ENCODE peak calls at places on chromosomes 12 and 14, in ten cellular contexts. Q is COR-L47, S is MCF 10A, V is keratinocyte, C is GM19239, I is NCI-H748 treated with DMSO at 0.1 percent for 48 hours, T is adipocyte, O is NCI-H2171 treated with DMSO at 0.1 percent for 48 hours, R is A549, F is colonic mucosa. U is an unnamed sample.

GRCh38 chr12:45388545-45388944 is 172.7 kb downstream of the ANO6 start:
- DNase-seq in Q (peak; percentile 29), S (peak; percentile 48), V (no peak), C (no peak), I (peak; percentile 14), T (peak; percentile 70), O (no peak), R (peak; percentile 54), F (peak; percentile 26), U (peak; percentile 79)

GRCh38 chr12:56840922-56841321 is 77.8 kb downstream of the HSD17B6 start:
- DNase-seq in Q (no peak), S (no peak), V (no peak), C (no peak), I (no peak), T (no peak), O (peak; percentile 29), R (no peak), F (no peak), U (peak; percentile 57)

GRCh38 chr14:54803396-54803795 is 99.2 kb downstream of the GCH1 start:
- DNase-seq in Q (no peak), S (no peak), V (no peak), C (no peak), I (no peak), T (no peak), O (no peak), R (no peak), F (no peak), U (no peak)

GRCh38 chr12:65450610-65451009 is 172.1 kb downstream of the MSRB3 start:
- DNase-seq in Q (no peak), S (no peak), V (no peak), C (no peak), I (no peak), T (no peak), O (no peak), R (no peak), F (no peak), U (peak; percentile 23)

GRCh38 chr14:53929871-53930685 is 26.5 kb downstream of the BMP4 start:
- DNase-seq in Q (peak; percentile 66), S (peak; percentile 48), V (no peak), C (no peak), I (no peak), T (peak; percentile 16), O (peak; percentile 4), R (peak; percentile 22), F (peak; percentile 59), U (no peak)

GRCh38 chr14:63952053-63952932 is 99.5 kb downstream of the SYNE2 start:
- DNase-seq in Q (no peak), S (no peak), V (no peak), C (no peak), I (no peak), T (no peak), O (no peak), R (no peak), F (no peak), U (no peak)

GRCh38 chr14:90610641-90611040 is 205.6 kb downstream of the TTC7B start:
- DNase-seq in Q (no peak), S (no peak), V (no peak), C (no peak), I (no peak), T (no peak), O (no peak), R (no peak), F (no peak), U (no peak)

GRCh38 chr12:46921048-46921753 is 95.4 kb upstream of the SLC38A4 start:
- DNase-seq in Q (no peak), S (peak; percentile 54), V (no peak), C (no peak), I (no peak), T (peak; percentile 62), O (no peak), R (no peak), F (no peak), U (peak; percentile 22)

GRCh38 chr14:75720828-75721227 is 59.8 kb downstream of the TTLL5 start:
- DNase-seq in Q (no peak), S (peak; percentile 9), V (no peak), C (no peak), I (no peak), T (peak; percentile 48), O (no peak), R (no peak), F (no peak), U (peak; percentile 80)

GRCh38 chr12:132622437-132623071 is 4.0 kb downstream of the P2RX2 start:
- DNase-seq in Q (no peak), S (no peak), V (no peak), C (no peak), I (no peak), T (peak; percentile 70), O (no peak), R (no peak), F (no peak), U (peak; percentile 77)

GRCh38 chr12:5173511-5174011 is 129.9 kb downstream of the KCNA5 start:
- DNase-seq in Q (no peak), S (no peak), V (no peak), C (no peak), I (no peak), T (no peak), O (no peak), R (no peak), F (no peak), U (no peak)

GRCh38 chr14:95258754-95259593 is 60.7 kb downstream of the CLMN start:
- DNase-seq in Q (no peak), S (no peak), V (no peak), C (no peak), I (no peak), T (no peak), O (no peak), R (no peak), F (no peak), U (peak; percentile 50)

GRCh38 chr12:113302466-113302865 is 32.4 kb downstream of the SLC8B1 start:
- DNase-seq in Q (no peak), S (no peak), V (no peak), C (no peak), I (no peak), T (no peak), O (no peak), R (no peak), F (no peak), U (no peak)

GRCh38 chr14:56224179-56224578 is 106.0 kb downstream of the PELI2 start:
- DNase-seq in Q (peak; percentile 11), S (no peak), V (no peak), C (no peak), I (no peak), T (no peak), O (peak; percentile 74), R (no peak), F (no peak), U (peak; percentile 13)

GRCh38 chr12:39095636-39096330 is 190.4 kb upstream of the CPNE8 start:
- DNase-seq in Q (no peak), S (peak; percentile 11), V (no peak), C (no peak), I (no peak), T (no peak), O (no peak), R (no peak), F (no peak), U (no peak)

GRCh38 chr12:115078988-115079387 is 395.0 kb upstream of the TBX3 start:
- DNase-seq in Q (no peak), S (no peak), V (no peak), C (no peak), I (no peak), T (no peak), O (no peak), R (no peak), F (no peak), U (no peak)

GRCh38 chr12:114625294-114625851 is 58.6 kb downstream of the TBX3 start:
- DNase-seq in Q (peak; percentile 4), S (peak; percentile 61), V (peak; percentile 17), C (peak; percentile 24), I (peak; percentile 20), T (peak; percentile 80), O (peak; percentile 12), R (peak; percentile 65), F (peak; percentile 41), U (peak; percentile 80)

GRCh38 chr12:13889913-13890312 is 91.5 kb downstream of the GRIN2B start:
- DNase-seq in Q (no peak), S (no peak), V (no peak), C (no peak), I (no peak), T (no peak), O (no peak), R (no peak), F (no peak), U (no peak)

GRCh38 chr12:127165567-127166392 is 1101.2 kb upstream of the TMEM132C start:
- DNase-seq in Q (peak; percentile 37), S (peak; percentile 80), V (no peak), C (peak; percentile 21), I (peak; percentile 43), T (peak; percentile 84), O (peak; percentile 14), R (peak; percentile 82), F (peak; percentile 88), U (peak; percentile 81)

GRCh38 chr12:105053116-105053572 is 31.1 kb downstream of the ALDH1L2 start:
- DNase-seq in Q (peak; percentile 67), S (peak; percentile 82), V (peak; percentile 23), C (peak; percentile 23), I (peak; percentile 75), T (peak; percentile 90), O (peak; percentile 84), R (peak; percentile 42), F (peak; percentile 83), U (peak; percentile 87)

GRCh38 chr14:28407931-28408330 is 358.7 kb upstream of the FOXG1 start:
- DNase-seq in Q (no peak), S (no peak), V (no peak), C (no peak), I (no peak), T (no peak), O (peak; percentile 40), R (no peak), F (no peak), U (no peak)

GRCh38 chr12:70638639-70639349 is 1.6 kb upstream of the PTPRB start:
- DNase-seq in Q (no peak), S (peak; percentile 16), V (no peak), C (no peak), I (no peak), T (no peak), O (no peak), R (no peak), F (no peak), U (no peak)

GRCh38 chr14:99137913-99138571 is 134.0 kb downstream of the BCL11B start:
- DNase-seq in Q (no peak), S (no peak), V (no peak), C (no peak), I (no peak), T (no peak), O (no peak), R (peak; percentile 27), F (no peak), U (no peak)

GRCh38 chr12:115437061-115437567 is 753.1 kb upstream of the TBX3 start:
- DNase-seq in Q (no peak), S (no peak), V (no peak), C (no peak), I (peak; percentile 21), T (no peak), O (no peak), R (no peak), F (no peak), U (no peak)

GRCh38 chr12:50188280-50188781 is 21.2 kb upstream of the CERS5 start:
- DNase-seq in Q (no peak), S (no peak), V (no peak), C (no peak), I (no peak), T (no peak), O (no peak), R (no peak), F (no peak), U (peak; percentile 88)

GRCh38 chr14:100304825-100305445 is 1.3 kb downstream of the SLC25A29 start:
- DNase-seq in Q (peak; percentile 90), S (peak; percentile 46), V (no peak), C (no peak), I (peak; percentile 60), T (peak; percentile 60), O (peak; percentile 55), R (peak; percentile 36), F (peak; percentile 83), U (peak; percentile 46)

GRCh38 chr12:122870867-122871664 is 24.9 kb downstream of the VPS37B start:
- DNase-seq in Q (peak; percentile 51), S (no peak), V (no peak), C (no peak), I (no peak), T (peak; percentile 56), O (no peak), R (no peak), F (no peak), U (peak; percentile 81)

GRCh38 chr14:64654072-64654899 is 49.9 kb upstream of the PLEKHG3 start:
- DNase-seq in Q (no peak), S (peak; percentile 87), V (no peak), C (no peak), I (peak; percentile 41), T (peak; percentile 79), O (no peak), R (peak; percentile 51), F (no peak), U (peak; percentile 95)

U was measured in choroid plexus epithelial cell.